ENCODE peak calls at places on chromosomes 12 and 14, in four cellular contexts. H is Peyer's patch, U is transverse colon, R is endothelial cell. Z is an unnamed sample.

GRCh38 chr12:93990832-93991748 is 157.3 kb upstream of the PLXNC1 start:
- DNase-seq in U (no peak), H (peak), R (peak), Z (no peak)

GRCh38 chr14:54807428-54807827 is 95.2 kb downstream of the GCH1 start:
- DNase-seq in R (no peak), H (no peak), U (no peak), Z (no peak)

GRCh38 chr12:12398026-12398859 is 41.4 kb downstream of the BORCS5 start:
- DNase-seq in U (peak), H (peak), R (no peak), Z (no peak)

GRCh38 chr12:106082216-106083175 is 56.3 kb downstream of the NUAK1 start:
- DNase-seq in H (no peak), R (no peak), U (no peak), Z (no peak)

GRCh38 chr12:91367234-91367849 is 184.7 kb upstream of the DCN start:
- DNase-seq in H (no peak), R (no peak), U (no peak), Z (no peak)

GRCh38 chr14:90554341-90554740 is 157.5 kb downstream of the CALM1 start:
- DNase-seq in H (no peak), R (no peak), U (no peak), Z (no peak)

GRCh38 chr12:92431146-92431545 is 271.6 kb upstream of the PLEKHG7 start:
- DNase-seq in U (peak), H (peak), R (no peak), Z (no peak)

GRCh38 chr12:122459211-122459610 is 36.7 kb upstream of the CLIP1 start:
- DNase-seq in H (peak), R (no peak), U (no peak), Z (no peak)

GRCh38 chr12:116520801-116521471 is 38.2 kb upstream of the MAP1LC3B2 start:
- DNase-seq in U (no peak), H (no peak), R (no peak), Z (no peak)

GRCh38 chr14:95364481-95365209 is 44.9 kb upstream of the CLMN start:
- DNase-seq in R (no peak), H (no peak), U (no peak), Z (no peak)

GRCh38 chr14:77309122-77309521 is 11.6 kb downstream of the POMT2 start:
- DNase-seq in H (no peak), U (no peak), R (no peak), Z (no peak)

GRCh38 chr12:89234324-89235114 is 117.8 kb downstream of the DUSP6 start:
- DNase-seq in R (no peak), H (no peak), U (no peak), Z (no peak)

GRCh38 chr12:116443706-116444589 is 115.2 kb upstream of the MAP1LC3B2 start:
- DNase-seq in U (no peak), R (no peak), H (no peak), Z (peak)

DNA sequence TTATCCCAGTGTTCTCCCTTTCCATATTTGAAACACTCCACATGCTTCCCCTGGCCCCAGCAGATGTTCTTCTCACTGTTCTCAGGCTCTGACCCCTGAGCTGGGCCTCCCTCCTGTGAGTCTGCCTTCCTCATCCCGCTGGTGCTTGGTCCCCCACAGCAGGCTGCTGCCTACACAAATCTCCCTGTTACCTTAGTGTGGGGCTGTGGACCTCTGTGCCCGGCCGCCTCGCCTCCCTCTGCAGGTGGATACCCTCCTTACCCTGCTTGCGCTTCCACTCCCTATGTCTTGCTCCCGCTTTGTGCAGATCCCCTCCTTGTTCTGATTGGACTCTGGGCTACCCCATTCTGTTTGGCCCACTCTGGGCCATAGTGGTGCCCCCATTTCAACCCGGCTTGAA is 6.9 kb downstream of the DERA start:
- DNase-seq in R (no peak), U (no peak), H (no peak), Z (no peak)
- TF ChIP-seq CTCF in R (no peak), U (no peak), H (no peak), Z (no peak)

DNA sequence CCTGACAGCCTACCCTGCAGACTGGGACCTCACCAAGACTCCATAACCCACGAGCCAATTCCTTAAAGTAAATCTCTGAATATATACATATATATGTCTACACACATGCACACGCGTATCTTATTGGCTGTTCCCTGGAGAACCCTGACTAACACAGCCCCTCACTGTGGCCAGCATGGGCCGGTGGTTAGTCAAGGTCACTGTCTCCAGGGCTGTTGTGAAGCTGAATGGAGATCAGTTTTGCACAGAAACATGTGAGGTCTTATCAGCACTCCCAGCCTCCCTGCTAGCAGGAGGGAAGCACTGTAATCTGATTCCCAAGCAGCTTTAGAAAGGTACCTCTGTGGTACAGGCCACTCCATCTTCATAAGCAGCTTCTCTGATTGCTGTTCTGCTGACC is 46.6 kb upstream of the PLEKHG6 start:
- DNase-seq in R (no peak), U (no peak), H (no peak), Z (no peak)
- TF ChIP-seq CTCF in R (no peak), U (no peak), H (no peak), Z (no peak)

GRCh38 chr12:68067762-68068376 is 78.6 kb downstream of the IFNG-AS1 start:
- DNase-seq in R (no peak), H (no peak), U (no peak), Z (no peak)
- TF ChIP-seq CTCF in R (peak), H (no peak), U (no peak), Z (no peak)

GRCh38 chr14:106044949-106045596 is 518.7 kb downstream of the TMEM121 start:
- DNase-seq in H (peak), U (peak), R (no peak), Z (no peak)
- TF ChIP-seq CTCF in H (no peak), U (peak), R (no peak), Z (peak)

GRCh38 chr12:32559434-32559833 is 119.7 kb upstream of the DNM1L start:
- DNase-seq in R (no peak), U (no peak), H (no peak), Z (no peak)

GRCh38 chr12:32558941-32559340 is 120.2 kb upstream of the DNM1L start:
- DNase-seq in H (no peak), U (no peak), R (no peak), Z (no peak)

GRCh38 chr12:32561931-32562341 is 117.2 kb upstream of the DNM1L start:
- DNase-seq in R (no peak), H (no peak), U (no peak), Z (no peak)

DNA sequence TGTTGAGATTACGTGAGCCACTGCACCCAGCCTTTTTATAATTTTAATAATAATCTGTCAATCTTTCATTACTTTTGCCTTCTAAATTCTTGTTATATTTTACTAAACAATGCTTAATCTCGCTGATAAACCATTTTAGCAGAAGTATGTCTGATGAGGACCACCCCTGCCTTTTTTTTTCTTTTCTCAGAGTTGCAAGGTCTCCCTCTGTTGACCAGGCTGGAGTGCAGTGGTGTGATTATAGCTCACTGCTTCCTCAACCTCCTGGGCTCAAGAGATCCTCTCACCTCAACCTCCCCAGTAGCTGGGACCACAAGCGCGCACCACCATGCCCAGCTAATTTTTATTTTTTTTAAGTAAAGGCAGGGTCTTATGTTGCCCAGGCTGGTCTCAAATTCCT is 118.6 kb upstream of the DNM1L start:
- DNase-seq in R (no peak), H (no peak), U (no peak), Z (no peak)
- TF ChIP-seq CTCF in R (no peak), H (no peak), U (no peak), Z (no peak)

GRCh38 chr12:64653123-64653522 is 42.8 kb downstream of the RASSF3 start:
- DNase-seq in R (no peak), U (no peak), H (no peak), Z (no peak)

GRCh38 chr12:64656429-64656828 is 46.1 kb downstream of the RASSF3 start:
- DNase-seq in H (no peak), R (no peak), U (no peak), Z (no peak)

GRCh38 chr12:64655141-64655540 is 44.8 kb downstream of the RASSF3 start:
- DNase-seq in R (no peak), U (no peak), H (no peak), Z (no peak)

GRCh38 chr12:64652346-64652745 is 42.1 kb downstream of the RASSF3 start:
- DNase-seq in H (no peak), U (no peak), R (no peak), Z (no peak)

GRCh38 chr12:64650762-64651161 is 40.5 kb downstream of the RASSF3 start:
- DNase-seq in R (no peak), U (peak), H (peak), Z (no peak)
- TF ChIP-seq CTCF in R (no peak), U (no peak), H (no peak), Z (no peak)

DNA sequence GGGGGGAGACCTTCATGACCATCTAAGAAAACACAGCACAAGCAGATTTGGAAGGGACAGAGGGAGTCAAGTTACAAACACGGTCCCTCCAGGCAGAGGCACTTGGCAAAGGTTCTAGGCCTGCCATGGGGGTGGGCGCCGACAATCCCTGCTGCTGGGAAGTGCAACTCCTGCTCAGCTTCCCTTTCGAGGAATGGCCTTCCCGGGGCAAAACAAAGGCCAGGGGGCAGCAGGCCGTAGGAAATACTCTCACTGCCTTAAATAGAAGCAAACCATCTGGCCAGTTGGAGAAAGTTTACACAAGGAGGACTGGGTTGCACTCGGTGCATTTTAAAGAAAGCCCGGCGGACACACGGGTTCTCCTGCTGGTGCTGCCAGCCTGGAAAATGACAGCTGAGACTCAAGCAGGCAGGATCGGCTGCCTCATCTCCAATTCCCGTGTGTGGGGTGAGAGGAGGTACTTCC is 65.8 kb downstream of the ITPK1 start:
- DNase-seq in R (peak), U (no peak), H (no peak), Z (no peak)
- TF ChIP-seq CTCF in R (no peak), U (no peak), H (no peak), Z (no peak)

DNA sequence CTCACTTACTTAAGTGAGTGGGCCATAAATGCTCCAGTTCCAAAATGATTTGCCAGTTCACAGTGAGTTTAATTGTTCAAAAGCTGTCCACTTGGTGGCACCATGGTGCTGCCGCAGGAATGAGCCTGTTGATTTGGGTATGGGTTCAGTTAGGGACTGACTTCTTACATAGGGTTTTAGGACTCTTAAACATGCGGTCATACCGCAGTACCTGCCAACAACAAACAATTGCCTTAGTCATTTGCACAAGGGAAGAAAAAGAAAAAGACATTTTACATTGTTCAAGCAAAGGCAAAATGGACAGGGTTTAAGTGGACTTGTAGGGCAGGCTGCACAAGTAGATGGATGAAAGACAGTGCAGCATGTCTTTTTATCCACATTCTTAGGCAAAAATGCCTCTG is 80.0 kb upstream of the DBX2 start:
- DNase-seq in R (peak), U (peak), H (peak), Z (no peak)
- TF ChIP-seq CTCF in R (peak), U (peak), H (peak), Z (peak)

GRCh38 chr12:57846577-57847319 is at the start of gene CTDSP2:
- DNase-seq in U (peak), R (peak), H (peak), Z (peak)
- TF ChIP-seq CTCF in U (no peak), R (no peak), H (no peak), Z (no peak)

Z was measured in CD14-positive monocyte.